ENCODE peak calls at places on chromosomes 13 and 19, in nine cellular contexts. K is PC-3, B is uterus, C is adrenal gland, F is upper lobe of right lung, L is mammary epithelial cell, M is thoracic aorta, A is tibial artery, S is breast epithelium. E is an unnamed sample. For H3K4me1, the result is how much of the 10 kb centered on the place peaks cover.

GRCh38 chr19:9622531-9622930 is 1.5 kb upstream of the ZNF561 start:
- DNase-seq in K (no peak), B (no peak), C (no peak), F (no peak), L (peak), M (no peak), A (no peak), S (no peak), E (peak)

GRCh38 chr13:82248713-82249112 is 1633.6 kb downstream of the SLITRK1 start:
- DNase-seq in K (no peak), B (no peak), C (no peak), F (no peak), L (no peak), M (no peak), A (no peak), S (no peak), E (no peak)

GRCh38 chr19:3154957-3155736 is 19.3 kb downstream of the GNA15 start:
- DNase-seq in K (peak), B (peak), C (peak), F (peak), L (peak), M (peak), A (peak), S (no peak), E (peak)

GRCh38 chr13:40895207-40895606 is 105.8 kb downstream of the SLC25A15 start:
- DNase-seq in K (no peak), B (no peak), C (no peak), F (no peak), L (no peak), M (no peak), A (no peak), S (no peak), E (no peak)

GRCh38 chr13:46598140-46598819 is 45.3 kb downstream of the LRCH1 start:
- DNase-seq in K (no peak), B (no peak), C (no peak), F (no peak), L (no peak), M (no peak), A (no peak), S (no peak), E (no peak)

GRCh38 chr19:7899751-7900352 is 3.8 kb upstream of the MAP2K7 start:
- DNase-seq in K (no peak), B (no peak), C (peak), F (no peak), L (no peak), M (no peak), A (no peak), S (no peak), E (no peak)

GRCh38 chr13:72504026-72504925 is 223.2 kb downstream of the MZT1 start:
- DNase-seq in K (no peak), B (no peak), C (no peak), F (no peak), L (no peak), M (no peak), A (no peak), S (no peak), E (no peak)

GRCh38 chr19:5047251-5047935 is 78.5 kb downstream of the KDM4B start:
- DNase-seq in K (no peak), B (no peak), C (no peak), F (no peak), L (no peak), M (no peak), A (no peak), S (no peak), E (no peak)

GRCh38 chr13:93559718-93560117 is 333.1 kb downstream of the GPC6 start:
- DNase-seq in K (peak), B (no peak), C (no peak), F (no peak), L (peak), M (no peak), A (no peak), S (no peak), E (peak)

GRCh38 chr19:3503036-3503572 is 2.6 kb upstream of the DOHH start:
- DNase-seq in K (peak), B (no peak), C (peak), F (no peak), L (no peak), M (no peak), A (no peak), S (no peak), E (no peak)

GRCh38 chr13:106522898-106523525 is 12.4 kb downstream of the EFNB2 start:
- DNase-seq in K (peak), B (no peak), C (no peak), F (no peak), L (peak), M (no peak), A (no peak), S (no peak), E (no peak)

GRCh38 chr13:66627512-66627911 is 602.6 kb downstream of the PCDH9 start:
- DNase-seq in K (no peak), B (no peak), C (no peak), F (no peak), L (no peak), M (no peak), A (no peak), S (no peak), E (no peak)

GRCh38 chr13:75636339-75637095 is 387 bp downstream of the LMO7 start:
- DNase-seq in K (peak), B (peak), C (no peak), F (peak), L (peak), M (no peak), A (peak), S (no peak), E (no peak)

GRCh38 chr19:48445606-48446481 is at the start of gene GRWD1:
- DNase-seq in K (peak), B (peak), C (peak), F (peak), L (peak), M (peak), A (peak), S (peak), E (peak)

GRCh38 chr13:98983182-98983581 is 5.3 kb upstream of the DOCK9 start:
- DNase-seq in K (no peak), B (no peak), C (no peak), F (no peak), L (no peak), M (no peak), A (no peak), S (no peak), E (no peak)

GRCh38 chr13:98089246-98089645 is 53.6 kb upstream of the FARP1 start:
- DNase-seq in K (no peak), B (no peak), C (no peak), F (no peak), L (peak), M (no peak), A (no peak), S (no peak), E (peak)

GRCh38 chr13:40439928-40440327 is 226.5 kb downstream of the FOXO1 start:
- DNase-seq in K (no peak), B (peak), C (peak), F (no peak), L (no peak), M (no peak), A (peak), S (no peak), E (no peak)

GRCh38 chr19:3683405-3683865 is 16.8 kb downstream of the PIP5K1C start:
- DNase-seq in K (no peak), B (peak), C (no peak), F (no peak), L (no peak), M (no peak), A (no peak), S (no peak), E (no peak)

GRCh38 chr13:22285867-22286632 is 615.2 kb downstream of the FGF9 start:
- DNase-seq in K (no peak), B (no peak), C (no peak), F (no peak), L (no peak), M (no peak), A (no peak), S (no peak), E (no peak)

GRCh38 chr19:15048128-15048527 is 1.2 kb upstream of the CASP14 start:
- DNase-seq in K (no peak), B (no peak), C (no peak), F (no peak), L (no peak), M (no peak), A (no peak), S (no peak), E (no peak)

GRCh38 chr13:74134226-74134776 is at the start of gene KLF12:
- DNase-seq in K (peak), B (peak), C (peak), F (peak), L (peak), M (peak), A (peak), S (peak), E (peak)

GRCh38 chr19:43445426-43445825 is 20.0 kb downstream of the LYPD3 start:
- DNase-seq in K (no peak), B (no peak), C (no peak), F (no peak), L (no peak), M (no peak), A (no peak), S (no peak), E (no peak)

GRCh38 chr19:32018014-32018413 is 327.4 kb upstream of the ZNF507 start:
- DNase-seq in K (no peak), B (peak), C (peak), F (no peak), L (peak), M (no peak), A (no peak), S (no peak), E (peak)

GRCh38 chr19:38162632-38163031 is 61.4 kb downstream of the DPF1 start:
- DNase-seq in K (no peak), B (no peak), C (no peak), F (no peak), L (no peak), M (no peak), A (no peak), S (no peak), E (no peak)

GRCh38 chr19:2494084-2494446 is 18.1 kb downstream of the GADD45B start:
- DNase-seq in K (peak), B (no peak), C (peak), F (no peak), L (peak), M (no peak), A (no peak), S (no peak), E (no peak)

GRCh38 chr19:7699422-7700127 is 2.4 kb downstream of the FCER2 start:
- DNase-seq in K (peak), B (no peak), C (no peak), F (no peak), L (peak), M (no peak), A (no peak), S (no peak), E (no peak)

GRCh38 chr13:71721117-71721516 is 145.9 kb downstream of the DACH1 start:
- DNase-seq in K (no peak), B (no peak), C (no peak), F (no peak), L (no peak), M (no peak), A (no peak), S (no peak), E (no peak)

GRCh38 chr13:41008349-41008980 is 10.7 kb downstream of the ELF1 start:
- DNase-seq in K (peak), B (no peak), C (no peak), F (no peak), L (peak), M (no peak), A (no peak), S (no peak), E (peak)

GRCh38 chr19:4058696-4059492 is 7.8 kb downstream of the ZBTB7A start:
- DNase-seq in K (no peak), B (no peak), C (no peak), F (no peak), L (no peak), M (no peak), A (no peak), S (no peak), E (no peak)

GRCh38 chr13:40149611-40150283 is 494.3 kb downstream of the COG6 start:
- DNase-seq in K (peak), B (peak), C (peak), F (no peak), L (peak), M (peak), A (peak), S (no peak), E (no peak)

GRCh38 chr13:66111628-66112027 is 1118.5 kb downstream of the PCDH9 start:
- DNase-seq in K (no peak), B (no peak), C (no peak), F (no peak), L (no peak), M (no peak), A (no peak), S (no peak), E (no peak)

GRCh38 chr13:75829874-75830273 is 193.7 kb downstream of the LMO7 start:
- DNase-seq in K (no peak), B (no peak), C (no peak), F (no peak), L (no peak), M (no peak), A (no peak), S (no peak), E (peak)

GRCh38 chr19:947707-948533 is 22.1 kb downstream of the ARID3A start:
- DNase-seq in K (no peak), B (no peak), C (peak), F (peak), L (no peak), M (no peak), A (peak), S (no peak), E (no peak)

GRCh38 chr19:16400911-16401675 is 70.7 kb downstream of the EPS15L1 start:
- DNase-seq in K (no peak), B (peak), C (no peak), F (no peak), L (no peak), M (peak), A (peak), S (no peak), E (no peak)

GRCh38 chr13:43879323-43880181 is at the start of the genes CCDC122 and LACC1:
- DNase-seq in K (peak), B (peak), C (peak), F (peak), L (peak), M (peak), A (peak), S (peak), E (peak)

GRCh38 chr13:25738342-25738771 is 313.5 kb downstream of the SHISA2 start:
- DNase-seq in K (no peak), B (no peak), C (no peak), F (no peak), L (peak), M (no peak), A (no peak), S (no peak), E (no peak)

GRCh38 chr13:41500501-41500900 is 43.2 kb downstream of the RGCC start:
- DNase-seq in K (peak), B (no peak), C (no peak), F (no peak), L (peak), M (no peak), A (no peak), S (no peak), E (peak)

GRCh38 chr13:97407540-97407939 is 26.4 kb upstream of the RAP2A start:
- DNase-seq in K (no peak), B (no peak), C (no peak), F (no peak), L (no peak), M (no peak), A (no peak), S (no peak), E (no peak)

GRCh38 chr19:35742121-35742724 is at the start of gene IGFLR1:
- DNase-seq in K (no peak), B (no peak), C (peak), F (no peak), L (no peak), M (no peak), A (no peak), S (no peak), E (no peak)

GRCh38 chr13:87255394-87255793 is 415.8 kb upstream of the SLITRK5 start:
- DNase-seq in K (no peak), B (no peak), C (no peak), F (no peak), L (no peak), M (no peak), A (no peak), S (no peak), E (no peak)

DNA sequence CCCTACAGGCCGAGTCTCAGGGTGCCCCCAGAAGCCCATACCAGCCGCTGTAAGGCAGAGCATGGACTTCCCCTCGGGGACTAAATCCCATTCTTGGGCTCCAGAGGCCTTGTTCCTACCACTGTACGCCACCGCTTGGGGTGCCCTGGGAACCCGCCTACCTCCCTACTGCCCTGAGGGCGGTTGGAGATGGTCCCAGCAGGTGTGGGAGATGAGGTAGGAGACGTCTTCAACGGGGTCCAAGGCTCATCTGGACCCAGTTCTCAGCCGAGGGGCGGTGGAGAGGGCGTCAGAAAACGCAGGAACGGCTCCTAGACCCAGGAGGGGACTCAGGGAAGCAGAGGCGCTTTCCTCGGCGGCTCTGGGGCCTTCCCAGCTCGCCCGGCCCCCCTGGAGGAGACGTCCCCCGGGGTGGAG is 833 bp upstream of the ZIK1 start:
- DNase-seq in K (no peak), B (no peak), C (no peak), F (no peak), L (no peak), M (no peak), A (no peak), S (no peak), E (no peak)
- H3K4me1 ChIP-seq in K (under half), B (under half), C (under half), F (under half), L (under half), M (under half), A (under half), S (under half), E (under half)

GRCh38 chr19:55000761-55001160 is 34.6 kb downstream of the NLRP2 start:
- DNase-seq in K (no peak), B (no peak), C (no peak), F (no peak), L (peak), M (no peak), A (no peak), S (no peak), E (peak)

DNA sequence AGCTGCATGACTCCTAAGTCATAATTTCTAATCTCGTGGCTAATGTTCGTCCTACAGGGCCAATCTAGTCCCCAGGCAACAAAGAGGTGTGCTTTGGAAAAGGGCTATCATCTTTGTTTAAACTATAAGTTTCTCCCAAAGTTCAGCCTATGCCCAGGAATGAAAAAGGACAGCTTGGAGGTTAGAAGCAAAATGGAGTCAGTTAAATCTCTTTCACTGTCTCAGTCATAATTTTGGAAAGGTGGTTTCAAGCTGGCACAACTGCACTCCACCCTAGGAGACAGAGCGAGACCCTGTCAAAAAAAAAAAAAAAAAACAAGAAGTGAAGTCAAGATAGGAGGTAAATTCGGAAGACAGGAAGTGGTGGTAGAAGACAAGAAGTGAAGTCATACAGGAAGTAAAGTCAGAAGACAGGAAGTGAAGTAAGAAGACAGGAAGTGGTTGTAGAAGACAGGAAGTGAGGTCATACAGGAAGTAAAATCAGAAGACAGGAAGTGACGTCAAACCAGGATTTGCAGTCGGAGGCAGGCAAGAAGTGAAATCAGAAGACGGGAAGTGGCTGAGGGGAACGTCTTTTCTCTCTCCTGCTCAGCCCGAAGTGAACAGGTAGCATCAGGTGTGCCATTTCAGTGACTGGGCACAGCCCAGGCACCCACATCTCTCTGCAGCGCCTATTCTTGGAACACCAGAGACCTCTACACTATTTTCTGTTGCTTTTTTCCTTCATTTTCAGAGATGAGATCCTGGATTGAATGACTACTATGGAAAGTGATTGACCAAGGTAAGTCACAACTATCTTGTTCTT is 32.2 kb downstream of the GP6 start:
- DNase-seq in K (peak), B (no peak), C (peak), F (no peak), L (peak), M (no peak), A (no peak), S (no peak), E (peak)
- H3K27ac ChIP-seq in K (no peak), B (no peak), C (no peak), F (peak), L (no peak), M (no peak), A (no peak), S (no peak), E (no peak)

GRCh38 chr19:46373573-46374359 is 26.9 kb downstream of the PPP5C start:
- DNase-seq in K (peak), B (no peak), C (peak), F (peak), L (peak), M (peak), A (peak), S (peak), E (peak)
- TF ChIP-seq CTCF in K (peak), B (no peak), C (no peak), F (no peak), L (peak), M (no peak), A (no peak), S (no peak), E (peak)

DNA sequence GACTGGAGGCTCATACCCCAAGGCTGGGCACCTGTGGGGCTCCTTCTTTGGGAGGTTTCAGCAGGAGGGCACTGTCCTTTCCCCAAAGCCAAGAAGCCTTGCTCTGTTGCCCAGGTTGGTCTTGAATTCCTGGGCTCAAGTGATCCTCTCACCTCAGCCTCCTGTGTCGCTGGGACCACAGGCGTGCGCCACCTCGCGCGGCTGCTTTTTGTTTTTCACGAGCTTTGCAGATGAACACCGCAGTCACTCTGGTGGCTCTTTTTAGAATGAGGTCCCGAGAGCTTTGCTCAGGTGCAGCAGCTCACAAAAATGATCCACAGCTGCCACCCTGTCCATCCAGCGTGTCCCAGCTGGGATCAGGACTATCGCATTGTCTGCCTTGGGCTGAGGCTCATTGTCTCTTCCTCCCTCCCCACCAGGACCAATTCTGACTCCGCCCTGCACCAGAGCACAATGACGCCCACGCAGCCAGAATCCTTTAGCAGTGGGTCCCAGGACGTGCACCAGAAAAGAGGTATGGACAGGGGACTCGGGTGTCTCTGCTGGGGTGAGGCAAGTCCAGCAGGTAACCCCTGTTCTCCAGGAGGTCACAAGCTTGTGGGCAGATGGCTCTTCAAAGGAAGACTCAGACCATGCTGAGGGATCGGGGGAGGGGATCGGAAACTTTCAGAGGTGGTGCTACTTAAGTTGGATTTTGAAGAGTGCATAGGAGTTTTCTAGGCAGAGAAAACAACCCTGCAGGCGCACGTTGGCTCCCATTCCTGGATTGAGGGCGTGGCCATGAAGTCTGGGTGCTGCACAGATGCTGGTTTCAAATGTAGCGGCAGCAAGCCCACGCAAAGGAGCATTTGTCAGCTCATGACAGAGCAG is 41.5 kb downstream of the COMP start:
- DNase-seq in K (no peak), B (no peak), C (no peak), F (peak), L (no peak), M (no peak), A (no peak), S (no peak), E (no peak)
- H3K4me1 ChIP-seq in K (under half), B (under half), C (under half), F (under half), L (under half), M (under half), A (under half), S (under half), E (under half)

GRCh38 chr13:27966641-27967202 is 2.4 kb downstream of the CDX2 start:
- DNase-seq in K (no peak), B (no peak), C (no peak), F (no peak), L (no peak), M (no peak), A (no peak), S (no peak), E (no peak)
- H3K27ac ChIP-seq in K (no peak), B (no peak), C (no peak), F (no peak), L (no peak), M (no peak), A (no peak), S (no peak), E (no peak)

GRCh38 chr13:37211542-37211941 is 106.1 kb upstream of the CSNK1A1L start:
- DNase-seq in K (no peak), B (no peak), C (no peak), F (no peak), L (no peak), M (no peak), A (no peak), S (no peak), E (no peak)
- TF ChIP-seq CTCF in K (no peak), B (no peak), C (no peak), F (no peak), L (no peak), M (no peak), A (no peak), S (no peak), E (no peak)

E was measured in foreskin keratinocyte.